ENCODE peak calls at places on chromosomes 12 and 14, in eight cellular contexts. D is body of pancreas; I is MCF 10A; A is mesothelial cell of epicardium; X is CD4-positive, alpha-beta T cell; B is sigmoid colon; L is IMR-90; W is GM23338. N is an unnamed sample.

GRCh38 chr12:54357802-54358619 is 6.3 kb downstream of the GPR84 start:
- DNase-seq in L (no peak), D (no peak), B (no peak), X (peak), W (no peak), I (no peak), A (no peak), N (no peak)

GRCh38 chr12:109925185-109925835 is 25.2 kb downstream of the TCHP start:
- DNase-seq in I (no peak), A (no peak), X (no peak), L (no peak), W (no peak), B (no peak), D (peak), N (no peak)

GRCh38 chr12:10098762-10099161 is at the start of gene CLEC1A:
- DNase-seq in I (no peak), D (no peak), B (no peak), X (no peak), W (peak), A (peak), L (no peak), N (no peak)

GRCh38 chr14:75514673-75515630 is 7.3 kb upstream of the BATF start:
- DNase-seq in L (peak), W (peak), B (no peak), X (peak), D (peak), A (no peak), I (no peak), N (peak)

GRCh38 chr12:124674937-124675336 is 107.5 kb upstream of the NCOR2 start:
- DNase-seq in A (no peak), I (no peak), W (no peak), X (no peak), B (no peak), L (no peak), D (no peak), N (no peak)

GRCh38 chr12:34402228-34402898 is 380.1 kb downstream of the ALG10 start:
- DNase-seq in A (peak), L (no peak), I (no peak), D (peak), X (no peak), B (peak), W (no peak), N (no peak)

GRCh38 chr12:126950266-126950665 is 1316.7 kb upstream of the TMEM132C start:
- DNase-seq in X (no peak), W (peak), B (no peak), L (no peak), I (no peak), D (no peak), A (no peak), N (no peak)

GRCh38 chr14:22391908-22392307 is 197.1 kb downstream of the DAD1 start:
- DNase-seq in A (peak), B (peak), W (peak), D (peak), X (no peak), L (peak), I (peak), N (peak)

GRCh38 chr12:2250797-2251196 is 198.0 kb downstream of the CACNA1C start:
- DNase-seq in A (no peak), B (no peak), W (no peak), X (no peak), L (no peak), D (no peak), I (no peak), N (no peak)

GRCh38 chr14:98826618-98827017 is 445.4 kb downstream of the BCL11B start:
- DNase-seq in D (peak), I (peak), X (no peak), B (no peak), W (no peak), L (no peak), A (no peak), N (no peak)

GRCh38 chr12:51788876-51789275 is 59.6 kb downstream of the FIGNL2 start:
- DNase-seq in L (peak), X (no peak), A (no peak), W (no peak), B (no peak), D (no peak), I (peak), N (no peak)

GRCh38 chr12:111775205-111776193 is 8.8 kb downstream of the ALDH2 start:
- DNase-seq in X (no peak), D (peak), B (peak), A (peak), W (no peak), I (peak), L (peak), N (no peak)

GRCh38 chr12:103930787-103931536 is 752 bp downstream of the HSP90B1 start:
- DNase-seq in D (peak), B (peak), X (no peak), L (peak), A (no peak), W (peak), I (peak), N (peak)

GRCh38 chr14:89673499-89674225 is 256.6 kb upstream of the FOXN3 start:
- DNase-seq in D (no peak), A (no peak), W (no peak), B (no peak), I (peak), X (peak), L (peak), N (no peak)

GRCh38 chr14:35883677-35884293 is 57.6 kb downstream of the BRMS1L start:
- DNase-seq in W (peak), A (no peak), D (peak), B (no peak), L (peak), X (no peak), I (peak), N (no peak)

GRCh38 chr14:101719045-101719645 is 42.4 kb upstream of the PPP2R5C start:
- DNase-seq in D (no peak), W (no peak), L (no peak), B (no peak), X (no peak), I (no peak), A (no peak), N (peak)

GRCh38 chr12:5251092-5251491 is 180.8 kb upstream of the NTF3 start:
- DNase-seq in B (no peak), W (no peak), I (no peak), L (no peak), X (no peak), A (no peak), D (no peak), N (no peak)

GRCh38 chr12:58575281-58575680 is 345.0 kb downstream of the LRIG3 start:
- DNase-seq in I (no peak), B (peak), A (no peak), D (peak), W (no peak), X (no peak), L (peak), N (no peak)

GRCh38 chr12:19382111-19382526 is 57.2 kb upstream of the AEBP2 start:
- DNase-seq in W (peak), A (no peak), B (peak), L (peak), D (peak), X (no peak), I (peak), N (no peak)

GRCh38 chr12:5622280-5622679 is 190.4 kb downstream of the NTF3 start:
- DNase-seq in A (no peak), I (no peak), L (no peak), X (no peak), D (no peak), W (no peak), B (no peak), N (no peak)

GRCh38 chr14:82911930-82912329 is 1378.3 kb upstream of the SEL1L start:
- DNase-seq in B (no peak), W (no peak), L (no peak), A (no peak), X (no peak), D (no peak), I (no peak), N (no peak)

GRCh38 chr12:16939871-16940306 is 333.9 kb upstream of the LMO3 start:
- DNase-seq in W (peak), D (peak), B (no peak), A (no peak), I (peak), L (peak), X (no peak), N (no peak)

GRCh38 chr12:94248582-94248981 is 100.2 kb downstream of the PLXNC1 start:
- DNase-seq in I (no peak), L (no peak), D (no peak), A (no peak), W (no peak), B (no peak), X (no peak), N (no peak)

GRCh38 chr12:124085419-124085818 is 112.4 kb downstream of the ZNF664 start:
- DNase-seq in I (no peak), D (no peak), X (no peak), L (no peak), B (no peak), W (no peak), A (no peak), N (no peak)

GRCh38 chr12:121428883-121429282 is 29.0 kb downstream of the RNF34 start:
- DNase-seq in B (no peak), D (no peak), W (no peak), A (no peak), I (no peak), L (no peak), X (no peak), N (no peak)

GRCh38 chr12:123071401-123072304 is 79.2 kb downstream of the PITPNM2 start:
- DNase-seq in L (no peak), W (no peak), B (peak), I (no peak), D (no peak), X (no peak), A (no peak), N (no peak)

GRCh38 chr12:6955462-6956331 is 4.5 kb downstream of the PTPN6 start:
- DNase-seq in X (no peak), D (no peak), W (no peak), L (no peak), I (no peak), B (peak), A (no peak), N (no peak)

GRCh38 chr12:112303004-112303403 is 79.2 kb downstream of the HECTD4 start:
- DNase-seq in L (peak), D (no peak), W (no peak), X (no peak), A (no peak), B (no peak), I (peak), N (no peak)

GRCh38 chr12:26746315-26746714 is 86.7 kb downstream of the ITPR2 start:
- DNase-seq in B (no peak), D (no peak), I (peak), A (no peak), X (no peak), L (peak), W (no peak), N (no peak)

GRCh38 chr12:107558141-107558815 is 127.3 kb upstream of the PWP1 start:
- DNase-seq in B (no peak), I (no peak), A (no peak), X (no peak), L (no peak), D (no peak), W (no peak), N (no peak)

GRCh38 chr14:80621701-80622100 is 319.8 kb downstream of the CEP128 start:
- DNase-seq in A (no peak), X (no peak), W (no peak), D (no peak), B (no peak), L (peak), I (peak), N (no peak)

GRCh38 chr14:88023658-88024187 is 18.8 kb downstream of the GPR65 start:
- DNase-seq in B (no peak), D (no peak), A (no peak), L (no peak), W (peak), I (no peak), X (no peak), N (no peak)

GRCh38 chr14:36449903-36450302 is 70.1 kb downstream of the NKX2-1 start:
- DNase-seq in X (no peak), I (no peak), W (no peak), D (no peak), L (no peak), A (no peak), B (no peak), N (no peak)

GRCh38 chr14:99729991-99730875 is 46.1 kb downstream of the CYP46A1 start:
- DNase-seq in L (peak), A (peak), B (peak), W (peak), X (peak), D (peak), I (peak), N (peak)

GRCh38 chr14:105074601-105075053 is 9.4 kb upstream of the GPR132 start:
- DNase-seq in I (no peak), L (no peak), A (no peak), W (no peak), X (no peak), B (no peak), D (no peak), N (no peak)

GRCh38 chr12:12017798-12018197 is 52.9 kb upstream of the BCL2L14 start:
- DNase-seq in D (no peak), L (no peak), A (no peak), X (no peak), I (no peak), B (no peak), W (peak), N (no peak)
- TF ChIP-seq CTCF in D (peak), L (peak), A (no peak), X (no peak), I (no peak), B (no peak), W (peak), N (no peak)

GRCh38 chr12:49655595-49656236 is 32.4 kb downstream of the PRPF40B start:
- DNase-seq in I (no peak), X (no peak), W (no peak), D (no peak), L (no peak), B (no peak), A (no peak), N (no peak)
- TF ChIP-seq CTCF in I (no peak), X (no peak), W (no peak), D (no peak), L (no peak), B (no peak), A (no peak), N (no peak)

DNA sequence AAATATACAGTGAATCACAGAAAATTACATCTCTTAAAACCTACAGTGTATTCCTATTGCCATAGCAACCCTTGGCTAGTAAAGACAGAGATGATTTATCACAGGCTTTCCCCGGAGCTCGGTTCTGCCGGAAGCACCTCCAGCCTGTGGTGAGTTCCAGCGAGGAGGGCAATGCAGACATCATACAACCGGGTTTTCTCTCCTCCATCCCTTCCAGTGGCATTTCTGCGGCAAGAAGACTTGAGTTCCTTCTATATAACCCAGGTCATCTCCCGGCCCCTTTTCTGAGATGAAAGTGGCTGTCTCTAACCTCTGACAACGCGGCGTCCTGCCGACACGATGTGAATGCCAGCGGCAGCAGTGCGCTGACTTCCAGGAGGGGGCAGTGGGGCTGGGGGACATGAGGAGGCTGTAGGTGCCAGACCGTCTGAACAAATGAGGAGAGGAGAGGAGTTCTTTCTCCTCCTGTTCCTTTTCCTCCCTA is 68.5 kb upstream of the MAX start:
- DNase-seq in L (peak), X (peak), W (peak), D (peak), A (peak), I (no peak), B (no peak), N (no peak)
- TF ChIP-seq CTCF in L (peak), X (no peak), W (peak), D (peak), A (no peak), I (no peak), B (no peak), N (no peak)

GRCh38 chr14:61190341-61190740 is 90.8 kb downstream of the TMEM30B start:
- DNase-seq in X (no peak), I (no peak), B (no peak), W (no peak), L (peak), D (no peak), A (no peak), N (no peak)

GRCh38 chr14:61188196-61188595 is 92.9 kb downstream of the TMEM30B start:
- DNase-seq in D (no peak), L (no peak), I (no peak), A (no peak), B (peak), X (no peak), W (peak), N (no peak)

GRCh38 chr14:61187642-61187905 is 93.6 kb downstream of the TMEM30B start:
- DNase-seq in B (no peak), L (no peak), D (no peak), X (no peak), W (no peak), A (no peak), I (no peak), N (no peak)

GRCh38 chr14:61186793-61187641 is 94.1 kb downstream of the TMEM30B start:
- DNase-seq in W (no peak), L (no peak), X (no peak), I (no peak), D (no peak), A (no peak), B (no peak), N (no peak)

DNA sequence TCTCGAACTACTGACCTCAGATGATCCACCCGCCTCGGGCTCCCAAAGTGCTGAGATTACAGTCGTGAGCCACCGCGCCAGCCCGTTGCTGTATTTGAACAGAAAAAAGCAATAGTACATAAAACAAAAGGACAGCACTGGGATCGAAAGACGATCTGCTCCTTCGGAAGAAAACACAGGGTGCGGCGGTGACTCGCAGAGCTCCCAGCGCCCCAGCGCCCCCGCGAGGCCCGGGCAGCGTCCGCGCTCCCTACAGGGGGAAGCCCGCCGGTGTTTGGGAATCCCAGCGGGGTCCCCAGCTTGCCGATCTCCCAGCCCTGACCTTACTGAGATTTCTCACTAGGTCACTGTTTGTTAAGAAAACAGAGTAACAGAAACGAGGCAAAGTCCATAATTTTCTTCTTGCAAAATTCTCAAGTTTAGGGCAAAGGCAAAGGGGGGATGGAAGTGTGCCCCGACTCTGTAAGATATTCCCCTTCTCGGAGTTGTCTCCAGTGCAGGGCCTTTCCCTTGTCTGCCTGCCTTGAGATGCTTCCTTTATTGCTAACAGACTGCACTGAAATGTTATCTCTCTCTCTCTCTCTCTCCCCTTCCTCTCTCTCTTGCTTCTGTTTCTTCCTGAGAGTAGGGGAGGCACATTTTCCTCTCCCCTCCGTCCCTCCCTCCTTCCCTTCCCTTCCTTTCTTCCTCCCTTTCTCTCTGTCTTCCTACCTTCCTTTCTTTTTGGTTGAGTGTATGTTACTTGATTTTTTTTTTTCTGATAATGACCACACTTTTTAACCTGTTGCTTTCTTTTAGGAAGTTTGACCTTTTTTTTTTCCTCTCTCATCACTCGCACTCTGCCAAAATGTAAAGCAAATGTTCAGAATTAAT is 92.0 kb downstream of the TMEM30B start:
- DNase-seq in I (no peak), A (peak), W (peak), D (peak), L (peak), B (peak), X (no peak), N (no peak)
- TF ChIP-seq CTCF in I (no peak), A (no peak), W (peak), D (peak), L (peak), B (peak), X (no peak), N (no peak)

GRCh38 chr12:117361905-117362304 is 479 bp upstream of the NOS1 start:
- DNase-seq in L (no peak), D (no peak), B (no peak), X (no peak), I (no peak), A (no peak), W (peak), N (no peak)

GRCh38 chr12:117363263-117363662 is 1.8 kb upstream of the NOS1 start:
- DNase-seq in I (no peak), A (no peak), B (no peak), W (peak), L (no peak), D (no peak), X (no peak), N (no peak)

GRCh38 chr12:117365072-117365616 is 3.7 kb upstream of the NOS1 start:
- DNase-seq in L (no peak), I (no peak), A (no peak), W (no peak), X (no peak), D (no peak), B (no peak), N (no peak)

GRCh38 chr12:117362391-117362790 is 965 bp upstream of the NOS1 start:
- DNase-seq in W (no peak), X (no peak), D (no peak), A (no peak), L (no peak), I (no peak), B (no peak), N (no peak)

GRCh38 chr12:117363953-117364486 is 2.6 kb upstream of the NOS1 start:
- DNase-seq in D (no peak), L (no peak), W (peak), X (no peak), A (no peak), B (no peak), I (peak), N (no peak)
- TF ChIP-seq CTCF in D (no peak), L (no peak), W (peak), X (no peak), A (no peak), B (no peak), I (peak), N (no peak)

GRCh38 chr14:70858641-70859040 is 48.6 kb upstream of the PCNX1 start:
- DNase-seq in L (no peak), I (no peak), D (no peak), A (no peak), W (peak), X (no peak), B (no peak), N (no peak)
- TF ChIP-seq CTCF in L (peak), I (no peak), D (no peak), A (no peak), W (peak), X (no peak), B (no peak), N (no peak)

GRCh38 chr12:90695415-90695814 is 259.6 kb downstream of the CCER1 start:
- DNase-seq in L (peak), W (no peak), I (no peak), A (no peak), D (no peak), X (no peak), B (no peak), N (no peak)

DNA sequence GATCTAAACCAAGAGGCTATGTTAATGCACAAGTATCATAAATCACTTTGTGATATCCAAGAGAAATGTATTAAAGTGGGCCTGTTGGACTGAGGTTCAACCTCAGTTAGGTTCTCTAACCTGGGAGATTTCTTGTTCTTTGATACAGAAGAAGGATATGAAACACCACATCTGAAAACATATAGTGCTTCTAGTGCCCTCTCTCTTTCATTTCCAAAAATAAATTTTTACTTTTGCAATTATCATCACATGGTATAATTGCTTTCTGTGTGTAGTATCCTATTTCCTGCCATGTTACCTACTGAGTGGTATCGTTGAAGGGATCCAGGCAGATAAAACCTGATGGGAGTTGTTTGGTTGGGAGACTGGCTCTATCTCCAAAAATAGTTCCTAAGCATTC is 264.9 kb downstream of the CCER1 start:
- DNase-seq in I (no peak), W (no peak), D (no peak), L (no peak), X (no peak), B (no peak), A (no peak), N (no peak)
- TF ChIP-seq CTCF in I (no peak), W (no peak), D (no peak), L (no peak), X (no peak), B (no peak), A (no peak), N (no peak)